ENCODE peak calls at places on chromosomes 16 and 17, in six cellular contexts. E, P, Q, I, C and F are unnamed samples.

GRCh38 chr17:11430766-11431165 is 167.5 kb upstream of the DNAH9 start:
- DNase-seq in E (no peak), I (no peak), P (no peak), C (no peak), Q (no peak), F (no peak)

GRCh38 chr17:31562447-31562846 is 171.0 kb downstream of the RAB11FIP4 start:
- DNase-seq in C (no peak), E (no peak), I (no peak), P (no peak), Q (no peak), F (no peak)

GRCh38 chr17:74515941-74516340 is 15.3 kb downstream of the CD300LB start:
- DNase-seq in P (no peak), Q (no peak), E (no peak), I (no peak), C (no peak), F (no peak)

GRCh38 chr16:87703835-87704375 is 61.9 kb downstream of the KLHDC4 start:
- DNase-seq in I (no peak), C (no peak), E (no peak), P (no peak), Q (no peak), F (no peak)

GRCh38 chr16:82137819-82138177 is 32.2 kb downstream of the MPHOSPH6 start:
- DNase-seq in C (no peak), P (no peak), I (no peak), E (no peak), Q (no peak), F (no peak)

GRCh38 chr17:41538565-41538991 is 10.5 kb upstream of the KRT19 start:
- DNase-seq in E (no peak), P (no peak), C (no peak), I (no peak), Q (peak; percentile 59), F (peak; percentile 62)

GRCh38 chr17:44829558-44830358 is at the start of gene GJC1:
- DNase-seq in Q (no peak), E (no peak), C (peak; percentile 61), I (no peak), P (no peak), F (peak; percentile 15)

GRCh38 chr16:62068747-62069146 is 32.5 kb upstream of the CDH8 start:
- DNase-seq in P (no peak), C (no peak), Q (no peak), E (no peak), I (no peak), F (no peak)

GRCh38 chr17:80605326-80606066 is 60.9 kb downstream of the RPTOR start:
- DNase-seq in E (no peak), C (no peak), P (peak; percentile 7), I (no peak), Q (peak; percentile 44), F (no peak)

GRCh38 chr16:49858200-49859129 is 2.6 kb upstream of the ZNF423 start:
- DNase-seq in E (no peak), C (peak; percentile 74), P (no peak), I (no peak), Q (no peak), F (no peak)

GRCh38 chr17:27868565-27868964 is 24.6 kb downstream of the LYRM9 start:
- DNase-seq in P (no peak), E (no peak), Q (no peak), I (no peak), C (no peak), F (no peak)

GRCh38 chr17:69763503-69763902 is 311.5 kb upstream of the KCNJ16 start:
- DNase-seq in E (no peak), I (no peak), P (no peak), Q (peak; percentile 54), C (peak; percentile 10), F (peak; percentile 32)

GRCh38 chr16:66927012-66927436 is 1.7 kb upstream of the RRAD start:
- DNase-seq in E (no peak), C (no peak), Q (peak; percentile 88), I (no peak), P (peak; percentile 95), F (peak; percentile 94)

GRCh38 chr17:80117491-80118401 is 16.4 kb downstream of the GAA start:
- DNase-seq in P (no peak), C (no peak), Q (no peak), E (no peak), I (no peak), F (no peak)

GRCh38 chr16:71637398-71637797 is 11.4 kb downstream of the MARVELD3 start:
- DNase-seq in C (peak; percentile 26), P (peak; percentile 90), I (no peak), E (no peak), Q (peak; percentile 86), F (peak; percentile 64)

GRCh38 chr17:42536372-42537155 is 523 bp downstream of the NAGLU start:
- DNase-seq in C (peak; percentile 87), P (peak; percentile 45), E (peak; percentile 76), I (peak; percentile 85), Q (peak; percentile 78), F (peak; percentile 84)

GRCh38 chr17:47857551-47858410 is 6.8 kb upstream of the SP6 start:
- DNase-seq in C (no peak), P (no peak), I (no peak), Q (no peak), E (no peak), F (no peak)

GRCh38 chr17:45747907-45748306 is 36.2 kb upstream of the CRHR1 start:
- DNase-seq in I (no peak), P (no peak), Q (no peak), E (no peak), C (no peak), F (no peak)

DNA sequence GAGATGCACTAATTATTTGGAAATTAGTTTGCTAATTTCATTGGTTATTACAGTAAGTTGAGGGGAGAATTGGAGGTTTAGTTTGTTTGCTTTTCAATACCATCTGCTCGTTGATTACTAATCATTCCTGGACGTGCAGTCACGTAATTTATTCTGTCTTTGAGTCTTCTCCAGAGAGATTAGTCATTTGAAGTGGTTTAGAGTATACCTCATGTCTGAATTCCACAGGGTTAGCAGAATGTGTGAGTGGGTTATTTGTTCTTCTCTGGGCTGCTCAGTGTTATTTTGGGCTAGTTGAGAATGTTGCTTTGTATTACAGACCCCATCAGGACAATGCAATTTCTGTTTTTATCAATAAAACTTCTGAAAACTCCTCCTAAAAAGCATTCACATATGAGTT is 265.0 kb downstream of the RBFOX1 start:
- DNase-seq in I (no peak), E (no peak), P (no peak), Q (no peak), C (no peak), F (no peak)
- H3K4me3 ChIP-seq in I (no peak overlapping the region), E (no peak overlapping the region), P (no peak overlapping the region), Q (no peak overlapping the region), C (no peak overlapping the region), F (no peak overlapping the region)

DNA sequence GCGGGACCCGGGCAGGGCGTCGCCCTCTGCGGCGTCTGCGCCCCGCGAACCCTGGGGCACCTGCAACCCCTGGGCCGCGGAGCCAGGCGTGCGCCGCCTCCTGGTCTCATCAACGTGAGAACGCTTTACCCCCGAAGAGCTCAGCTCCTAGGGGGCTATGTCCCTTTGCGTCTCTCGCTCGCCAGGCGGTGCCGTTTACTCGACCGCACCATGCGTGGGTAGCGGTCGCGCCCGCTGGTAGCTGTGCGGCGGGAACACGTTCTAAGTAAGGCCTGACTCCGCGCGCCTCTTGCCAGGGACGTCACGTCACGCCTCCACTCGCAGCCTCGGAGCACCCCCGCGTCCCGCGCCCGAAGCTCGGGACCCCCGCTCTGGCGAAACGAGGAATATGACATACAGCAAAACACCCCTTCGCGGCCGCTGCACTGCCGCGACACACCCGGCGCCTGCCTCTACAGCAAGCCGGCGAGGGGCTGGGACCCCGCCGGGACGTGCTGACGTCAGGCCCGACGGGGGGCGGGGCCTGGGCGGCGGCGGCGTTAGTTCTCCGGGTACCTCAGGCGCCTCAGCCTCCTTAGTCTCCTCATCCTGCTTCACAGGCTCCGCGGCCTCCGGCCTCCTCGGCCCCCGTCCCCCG is at the start of gene RAB11FIP3:
- DNase-seq in E (peak; percentile 78), I (peak; percentile 80), C (peak; percentile 86), Q (peak; percentile 77), P (peak; percentile 40), F (peak; percentile 70)
- TF ChIP-seq CTCF in E (peak; percentile 21), I (no peak), C (peak; percentile 33), Q (peak; percentile 10), P (peak; percentile 41), F (no peak)

GRCh38 chr17:13594762-13595697 is 6.7 kb downstream of the HS3ST3A1 start:
- DNase-seq in I (peak; percentile 51), E (peak; percentile 75), P (peak; percentile 82), C (peak; percentile 87), Q (peak; percentile 89), F (peak; percentile 85)
- H3K4me3 ChIP-seq in I (no peak overlapping the region), E (no peak overlapping the region), P (no peak overlapping the region), C (no peak overlapping the region), Q (peak overlapping the region; percentile 9), F (peak overlapping the region; percentile 22)

DNA sequence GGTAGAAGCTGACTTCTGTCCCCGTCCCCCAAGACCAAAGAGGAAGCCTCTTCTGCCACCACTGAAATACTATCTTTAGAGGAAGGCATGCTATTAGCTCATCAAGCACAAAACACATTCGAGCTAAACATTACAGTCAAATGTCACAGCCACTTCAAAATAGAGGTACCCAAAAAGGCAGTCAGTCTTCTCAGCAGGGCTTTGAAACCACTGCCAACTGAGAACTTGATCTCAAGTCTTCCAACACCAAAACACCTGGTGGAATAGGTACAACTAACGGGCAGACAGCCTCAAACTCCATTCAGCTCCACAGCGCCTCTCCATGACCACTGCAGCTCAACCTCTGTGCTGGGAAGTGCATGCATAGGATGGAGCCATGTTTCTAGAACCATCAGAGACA is 36.0 kb downstream of the ZFHX3 start:
- DNase-seq in Q (no peak), E (no peak), I (peak; percentile 72), C (no peak), P (no peak), F (no peak)
- TF ChIP-seq CTCF in Q (no peak), E (no peak), I (peak; percentile 28), C (no peak), P (peak; percentile 15), F (no peak)

GRCh38 chr17:6755731-6756184 is at the start of gene XAF1:
- DNase-seq in P (no peak), Q (peak; percentile 33), C (no peak), I (peak; percentile 9), E (peak; percentile 25), F (peak; percentile 63)
- H3K4me3 ChIP-seq in P (peak within 1 kb of the TSS; percentile 38), Q (peak within 1 kb of the TSS; percentile 8), C (no peak within 1 kb of the TSS), I (peak within 1 kb of the TSS; percentile 53), E (peak within 1 kb of the TSS; percentile 25), F (peak within 1 kb of the TSS; percentile 76)

DNA sequence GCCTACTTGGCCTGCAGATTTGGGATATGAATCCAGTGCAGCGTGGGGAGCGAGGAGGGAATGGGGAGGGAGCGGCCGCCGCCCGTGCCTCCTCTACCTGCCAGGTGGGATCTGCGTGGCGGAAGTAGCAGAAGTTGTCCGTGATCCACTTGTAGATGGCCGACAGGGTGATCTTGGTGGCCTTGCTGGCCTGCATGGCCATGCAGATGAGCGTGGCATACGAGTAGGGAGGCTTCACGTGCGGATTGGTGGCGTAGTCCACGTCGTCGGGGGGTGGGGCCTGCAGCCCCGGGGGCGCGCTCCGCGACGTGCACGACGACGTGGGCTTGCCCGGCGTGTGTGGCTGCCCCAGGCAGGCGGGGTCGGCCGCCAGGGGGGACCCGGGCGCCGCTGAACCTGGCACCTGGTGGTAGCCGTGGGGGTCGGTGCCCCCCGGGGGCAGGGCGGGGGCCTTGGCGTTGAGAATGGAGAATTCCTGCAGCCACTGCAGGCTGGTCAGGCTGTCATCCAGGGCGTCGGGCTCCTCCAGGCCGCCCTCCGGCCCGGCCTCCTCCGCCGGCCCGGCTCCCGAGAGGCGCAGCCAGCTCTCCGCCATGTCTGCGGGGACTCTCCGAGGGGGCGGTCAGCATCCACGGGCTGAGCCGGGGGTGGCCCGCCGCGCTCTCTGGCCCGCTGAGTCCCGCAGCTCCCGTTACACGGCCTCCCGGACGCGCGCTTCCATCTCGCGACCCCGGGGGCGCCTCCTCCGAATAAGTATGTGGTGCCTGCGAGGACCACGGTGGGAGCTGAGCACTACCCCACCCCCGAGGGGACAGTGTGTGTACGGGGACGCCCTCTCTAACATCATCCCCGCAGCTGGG is 1.0 kb downstream of the FOXJ1 start:
- DNase-seq in I (no peak), E (no peak), C (no peak), Q (no peak), P (no peak), F (no peak)
- TF ChIP-seq CTCF in I (no peak), E (no peak), C (no peak), Q (no peak), P (no peak), F (no peak)

GRCh38 chr17:72118588-72119279 is 2.1 kb upstream of the SOX9 start:
- DNase-seq in E (peak; percentile 74), P (peak; percentile 79), I (peak; percentile 50), C (peak; percentile 85), Q (peak; percentile 88), F (peak; percentile 80)
- H3K4me3 ChIP-seq in E (no peak overlapping the region), P (peak overlapping the region; percentile 55), I (peak overlapping the region; percentile 28), C (peak overlapping the region; percentile 40), Q (peak overlapping the region; percentile 47), F (peak overlapping the region; percentile 61)